ENCODE peak calls at places on chromosomes 3 and 15, in nine cellular contexts. One of them, this sample, is unnamed.
A peak's percentile ranks its signal among the peaks of the same experiment; 100 is the strongest.

GRCh38 chr3:66989860-66990696 is 8.0 kb upstream of the KBTBD8 start:
- DNase-seq in transverse colon: no peak
- DNase-seq in AG10803: no peak
- DNase-seq in GM20000: peak; percentile 35
- DNase-seq in hepatocyte: no peak
- DNase-seq in choroid plexus epithelial cell: peak; percentile 30
- DNase-seq in LNCaP clone FGC: no peak
- DNase-seq in MM.1S: peak; percentile 75
- DNase-seq in PC-3: peak; percentile 1
- DNase-seq in this sample: no peak

GRCh38 chr3:112676659-112677234 is 35.8 kb upstream of the CCDC80 start:
- DNase-seq in transverse colon: peak; percentile 56
- DNase-seq in AG10803: peak; percentile 96
- DNase-seq in GM20000: peak; percentile 80
- DNase-seq in hepatocyte: peak; percentile 85
- DNase-seq in choroid plexus epithelial cell: peak; percentile 98
- DNase-seq in LNCaP clone FGC: no peak
- DNase-seq in MM.1S: peak; percentile 89
- DNase-seq in PC-3: peak; percentile 98
- DNase-seq in this sample: peak; percentile 59

GRCh38 chr3:38647217-38647970 is 2.1 kb downstream of the SCN5A start:
- DNase-seq in transverse colon: no peak
- DNase-seq in AG10803: no peak
- DNase-seq in GM20000: no peak
- DNase-seq in hepatocyte: no peak
- DNase-seq in choroid plexus epithelial cell: no peak
- DNase-seq in LNCaP clone FGC: no peak
- DNase-seq in MM.1S: no peak
- DNase-seq in PC-3: no peak
- DNase-seq in this sample: no peak

GRCh38 chr3:99509224-99509623 is 129.2 kb upstream of the COL8A1 start:
- DNase-seq in transverse colon: no peak
- DNase-seq in AG10803: peak; percentile 85
- DNase-seq in GM20000: no peak
- DNase-seq in hepatocyte: no peak
- DNase-seq in choroid plexus epithelial cell: peak; percentile 91
- DNase-seq in LNCaP clone FGC: no peak
- DNase-seq in MM.1S: no peak
- DNase-seq in PC-3: no peak
- DNase-seq in this sample: no peak

GRCh38 chr15:99450896-99451358 is 114.9 kb upstream of the MEF2A start:
- DNase-seq in transverse colon: peak; percentile 79
- DNase-seq in AG10803: peak; percentile 29
- DNase-seq in GM20000: peak; percentile 70
- DNase-seq in hepatocyte: peak; percentile 42
- DNase-seq in choroid plexus epithelial cell: peak; percentile 72
- DNase-seq in LNCaP clone FGC: no peak
- DNase-seq in MM.1S: no peak
- DNase-seq in PC-3: no peak
- DNase-seq in this sample: peak; percentile 67

GRCh38 chr3:170159933-170160332 is 21.6 kb downstream of the PHC3 start:
- DNase-seq in transverse colon: no peak
- DNase-seq in AG10803: no peak
- DNase-seq in GM20000: no peak
- DNase-seq in hepatocyte: no peak
- DNase-seq in choroid plexus epithelial cell: no peak
- DNase-seq in LNCaP clone FGC: peak; percentile 71
- DNase-seq in MM.1S: no peak
- DNase-seq in PC-3: no peak
- DNase-seq in this sample: no peak

GRCh38 chr15:93238641-93239040 is 149.6 kb upstream of the RGMA start:
- DNase-seq in transverse colon: no peak
- DNase-seq in AG10803: no peak
- DNase-seq in GM20000: no peak
- DNase-seq in hepatocyte: no peak
- DNase-seq in choroid plexus epithelial cell: no peak
- DNase-seq in LNCaP clone FGC: no peak
- DNase-seq in MM.1S: no peak
- DNase-seq in PC-3: no peak
- DNase-seq in this sample: no peak

GRCh38 chr3:123678108-123678511 is 93.3 kb upstream of the HACD2 start:
- DNase-seq in transverse colon: no peak
- DNase-seq in AG10803: peak; percentile 90
- DNase-seq in GM20000: no peak
- DNase-seq in hepatocyte: no peak
- DNase-seq in choroid plexus epithelial cell: peak; percentile 80
- DNase-seq in LNCaP clone FGC: no peak
- DNase-seq in MM.1S: no peak
- DNase-seq in PC-3: peak; percentile 52
- DNase-seq in this sample: no peak

GRCh38 chr3:19149388-19149787 is 1.1 kb downstream of the KCNH8 start:
- DNase-seq in transverse colon: no peak
- DNase-seq in AG10803: peak; percentile 10
- DNase-seq in GM20000: peak; percentile 19
- DNase-seq in hepatocyte: peak; percentile 79
- DNase-seq in choroid plexus epithelial cell: peak; percentile 19
- DNase-seq in LNCaP clone FGC: no peak
- DNase-seq in MM.1S: peak; percentile 60
- DNase-seq in PC-3: peak; percentile 28
- DNase-seq in this sample: no peak

GRCh38 chr3:172065967-172066762 is 26.8 kb downstream of the FNDC3B start:
- DNase-seq in transverse colon: no peak
- DNase-seq in AG10803: peak; percentile 65
- DNase-seq in GM20000: no peak
- DNase-seq in hepatocyte: peak; percentile 68
- DNase-seq in choroid plexus epithelial cell: peak; percentile 76
- DNase-seq in LNCaP clone FGC: no peak
- DNase-seq in MM.1S: no peak
- DNase-seq in PC-3: peak; percentile 18
- DNase-seq in this sample: no peak

GRCh38 chr15:29822100-29822684 is at the start of gene TJP1:
- DNase-seq in transverse colon: peak; percentile 81
- DNase-seq in AG10803: peak; percentile 69
- DNase-seq in GM20000: peak; percentile 26
- DNase-seq in hepatocyte: peak; percentile 94
- DNase-seq in choroid plexus epithelial cell: peak; percentile 85
- DNase-seq in LNCaP clone FGC: no peak
- DNase-seq in MM.1S: peak; percentile 47
- DNase-seq in PC-3: peak; percentile 87
- DNase-seq in this sample: no peak

GRCh38 chr15:95718441-95718840 is 612.1 kb upstream of the NR2F2 start:
- DNase-seq in transverse colon: no peak
- DNase-seq in AG10803: no peak
- DNase-seq in GM20000: no peak
- DNase-seq in hepatocyte: no peak
- DNase-seq in choroid plexus epithelial cell: peak; percentile 47
- DNase-seq in LNCaP clone FGC: no peak
- DNase-seq in MM.1S: no peak
- DNase-seq in PC-3: no peak
- DNase-seq in this sample: no peak

GRCh38 chr3:50302095-50303037 is 1.0 kb downstream of the HYAL1 start:
- DNase-seq in transverse colon: no peak
- DNase-seq in AG10803: no peak
- DNase-seq in GM20000: no peak
- DNase-seq in hepatocyte: no peak
- DNase-seq in choroid plexus epithelial cell: no peak
- DNase-seq in LNCaP clone FGC: no peak
- DNase-seq in MM.1S: no peak
- DNase-seq in PC-3: no peak
- DNase-seq in this sample: no peak

GRCh38 chr3:2950159-2950558 is 160.0 kb downstream of the IL5RA start:
- DNase-seq in transverse colon: no peak
- DNase-seq in AG10803: no peak
- DNase-seq in GM20000: no peak
- DNase-seq in hepatocyte: no peak
- DNase-seq in choroid plexus epithelial cell: no peak
- DNase-seq in LNCaP clone FGC: no peak
- DNase-seq in MM.1S: no peak
- DNase-seq in PC-3: no peak
- DNase-seq in this sample: no peak

GRCh38 chr3:101561630-101562328 is at the start of gene TRMT10C:
- DNase-seq in transverse colon: peak; percentile 94
- DNase-seq in AG10803: peak; percentile 89
- DNase-seq in GM20000: peak; percentile 92
- DNase-seq in hepatocyte: peak; percentile 95
- DNase-seq in choroid plexus epithelial cell: peak; percentile 95
- DNase-seq in LNCaP clone FGC: peak; percentile 83
- DNase-seq in MM.1S: peak; percentile 97
- DNase-seq in PC-3: peak; percentile 97
- DNase-seq in this sample: peak; percentile 73

GRCh38 chr3:58989173-58989572 is 60.7 kb downstream of the CFAP20DC start:
- DNase-seq in transverse colon: no peak
- DNase-seq in AG10803: peak; percentile 31
- DNase-seq in GM20000: no peak
- DNase-seq in hepatocyte: no peak
- DNase-seq in choroid plexus epithelial cell: peak; percentile 70
- DNase-seq in LNCaP clone FGC: no peak
- DNase-seq in MM.1S: no peak
- DNase-seq in PC-3: peak; percentile 53
- DNase-seq in this sample: no peak

DNA sequence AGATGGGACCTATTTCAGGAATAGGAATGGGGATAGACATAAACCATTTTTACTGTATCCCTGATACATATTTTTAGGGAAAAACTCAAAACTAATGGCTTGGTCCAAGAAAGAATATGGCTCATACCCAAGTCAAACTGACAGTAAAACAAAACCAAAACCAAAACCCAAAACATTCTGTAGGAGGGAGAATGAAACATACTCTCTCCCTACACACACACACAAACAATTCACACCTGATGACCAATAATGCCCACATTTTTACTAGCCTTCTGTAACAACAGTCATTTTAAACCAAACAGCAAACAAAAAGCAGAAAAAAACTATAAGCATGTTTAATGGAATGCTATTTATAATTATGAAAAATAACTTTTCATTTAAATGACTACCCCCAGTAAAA is 74.9 kb downstream of the NBEAL2 start:
- DNase-seq in transverse colon: no peak
- DNase-seq in AG10803: no peak
- DNase-seq in GM20000: peak; percentile 19
- DNase-seq in hepatocyte: no peak
- DNase-seq in choroid plexus epithelial cell: peak; percentile 27
- DNase-seq in LNCaP clone FGC: no peak
- DNase-seq in MM.1S: peak; percentile 52
- DNase-seq in PC-3: no peak
- DNase-seq in this sample: no peak
- TF ChIP-seq CTCF in transverse colon: no peak
- TF ChIP-seq CTCF in AG10803: no peak
- TF ChIP-seq CTCF in GM20000: no peak
- TF ChIP-seq CTCF in hepatocyte: no peak
- TF ChIP-seq CTCF in choroid plexus epithelial cell: no peak
- TF ChIP-seq CTCF in LNCaP clone FGC: no peak
- TF ChIP-seq CTCF in MM.1S: no peak
- TF ChIP-seq CTCF in PC-3: no peak
- TF ChIP-seq CTCF in this sample: no peak

DNA sequence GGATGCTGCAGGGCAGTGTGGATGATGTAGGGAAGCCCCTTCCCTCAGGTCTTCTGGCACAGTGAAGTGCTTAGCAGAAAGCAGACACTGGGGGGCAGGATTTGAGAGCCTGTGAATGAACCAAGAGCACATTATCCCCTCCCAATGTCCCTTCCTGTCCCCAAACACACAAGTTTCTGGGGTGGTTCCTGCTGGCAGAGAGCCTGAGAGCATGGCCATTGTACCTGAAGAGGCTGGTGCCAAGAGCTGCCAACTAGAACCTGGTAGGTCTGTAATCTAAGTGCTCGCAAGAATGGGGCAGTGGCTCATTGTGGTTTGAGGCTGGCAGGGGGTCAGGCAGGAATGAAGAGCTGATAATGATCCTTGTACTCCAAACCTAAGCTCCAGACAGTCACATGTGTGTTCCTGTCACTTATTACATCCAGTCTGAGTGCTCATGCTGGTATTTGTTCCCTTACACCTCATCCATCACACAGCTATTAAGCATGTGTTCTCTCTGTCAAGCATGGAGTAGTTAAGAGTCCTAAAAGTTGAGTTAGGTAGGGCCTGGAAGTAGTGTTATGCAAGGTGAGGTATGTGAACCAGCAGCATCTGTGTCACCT is 6.7 kb upstream of the CCR1 start:
- DNase-seq in transverse colon: no peak
- DNase-seq in AG10803: no peak
- DNase-seq in GM20000: peak; percentile 44
- DNase-seq in hepatocyte: peak; percentile 19
- DNase-seq in choroid plexus epithelial cell: peak; percentile 19
- DNase-seq in LNCaP clone FGC: no peak
- DNase-seq in MM.1S: peak; percentile 79
- DNase-seq in PC-3: peak; percentile 57
- DNase-seq in this sample: no peak
- TF ChIP-seq CTCF in transverse colon: no peak
- TF ChIP-seq CTCF in AG10803: no peak
- TF ChIP-seq CTCF in GM20000: peak; percentile 52
- TF ChIP-seq CTCF in hepatocyte: peak; percentile 38
- TF ChIP-seq CTCF in choroid plexus epithelial cell: peak; percentile 67
- TF ChIP-seq CTCF in LNCaP clone FGC: peak; percentile 24
- TF ChIP-seq CTCF in MM.1S: peak; percentile 73
- TF ChIP-seq CTCF in PC-3: peak; percentile 66
- TF ChIP-seq CTCF in this sample: no peak

DNA sequence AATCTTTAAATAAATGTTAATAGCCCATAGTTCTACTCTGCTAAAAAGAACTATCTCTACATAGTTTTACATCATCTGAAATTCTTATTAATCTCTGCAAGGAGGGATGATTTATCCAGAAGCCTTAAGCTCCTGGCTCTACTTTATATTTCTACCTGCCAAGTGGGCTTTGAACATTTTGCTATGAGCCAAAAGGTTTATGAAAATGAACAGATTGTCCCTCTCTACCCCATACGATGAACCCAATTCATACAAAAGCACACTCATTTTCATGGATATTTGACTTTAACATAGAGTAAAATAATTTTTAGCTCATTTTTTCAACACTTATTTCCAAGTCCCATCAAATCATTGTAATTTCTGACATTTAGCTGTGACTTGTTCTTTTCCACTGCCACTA is 611.0 kb downstream of the NSUN3 start:
- DNase-seq in transverse colon: no peak
- DNase-seq in AG10803: no peak
- DNase-seq in GM20000: no peak
- DNase-seq in hepatocyte: no peak
- DNase-seq in choroid plexus epithelial cell: no peak
- DNase-seq in LNCaP clone FGC: no peak
- DNase-seq in MM.1S: no peak
- DNase-seq in PC-3: no peak
- DNase-seq in this sample: no peak
- TF ChIP-seq CTCF in transverse colon: no peak
- TF ChIP-seq CTCF in AG10803: no peak
- TF ChIP-seq CTCF in GM20000: no peak
- TF ChIP-seq CTCF in hepatocyte: no peak
- TF ChIP-seq CTCF in choroid plexus epithelial cell: no peak
- TF ChIP-seq CTCF in LNCaP clone FGC: no peak
- TF ChIP-seq CTCF in MM.1S: no peak
- TF ChIP-seq CTCF in PC-3: no peak
- TF ChIP-seq CTCF in this sample: no peak

DNA sequence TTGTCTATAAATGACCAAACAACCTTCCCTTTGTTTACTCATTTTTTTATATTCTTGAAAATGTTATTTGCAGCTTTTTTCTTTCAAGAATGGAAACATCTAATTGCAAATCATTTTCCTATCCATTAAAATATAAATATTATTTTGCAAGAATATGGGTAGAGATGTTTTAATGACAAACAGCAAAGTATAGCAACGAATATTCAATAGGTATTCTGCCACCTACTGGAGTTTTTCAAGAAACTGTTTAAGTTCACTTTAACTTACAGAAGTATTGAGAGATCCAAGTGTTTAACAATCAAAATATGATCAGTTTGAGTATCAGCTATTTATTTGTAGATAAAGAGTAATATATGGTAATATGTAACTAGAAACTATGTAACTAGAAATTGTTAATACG is 6.9 kb upstream of the EOGT start:
- DNase-seq in transverse colon: no peak
- DNase-seq in AG10803: no peak
- DNase-seq in GM20000: no peak
- DNase-seq in hepatocyte: no peak
- DNase-seq in choroid plexus epithelial cell: peak; percentile 43
- DNase-seq in LNCaP clone FGC: no peak
- DNase-seq in MM.1S: peak; percentile 32
- DNase-seq in PC-3: peak; percentile 6
- DNase-seq in this sample: no peak
- TF ChIP-seq CTCF in transverse colon: no peak
- TF ChIP-seq CTCF in AG10803: peak; percentile 40
- TF ChIP-seq CTCF in GM20000: peak; percentile 13
- TF ChIP-seq CTCF in hepatocyte: peak; percentile 41
- TF ChIP-seq CTCF in choroid plexus epithelial cell: peak; percentile 50
- TF ChIP-seq CTCF in LNCaP clone FGC: peak; percentile 42
- TF ChIP-seq CTCF in MM.1S: peak; percentile 42
- TF ChIP-seq CTCF in PC-3: peak; percentile 54
- TF ChIP-seq CTCF in this sample: no peak

This sample was measured in omental fat pad.